ENCODE peak calls at places on chromosomes 16 and 17, in seven cellular contexts. One of them, this sample, is unnamed. For H3K4me1, the result is how much of the 10 kb centered on the place peaks cover.

GRCh38 chr17:68603663-68604062 is 2.5 kb upstream of the FAM20A start:
- DNase-seq in HAP-1: no peak
- DNase-seq in lung: no peak
- DNase-seq in iPS DF 6.9: no peak
- DNase-seq in body of pancreas: no peak
- DNase-seq in DND-41: no peak
- DNase-seq in mammary epithelial cell: no peak
- DNase-seq in this sample: no peak

GRCh38 chr16:27323781-27324561 is 10.2 kb downstream of the IL4R start:
- DNase-seq in HAP-1: no peak
- DNase-seq in lung: no peak
- DNase-seq in iPS DF 6.9: no peak
- DNase-seq in body of pancreas: no peak
- DNase-seq in DND-41: no peak
- DNase-seq in mammary epithelial cell: no peak
- DNase-seq in this sample: no peak

GRCh38 chr17:4305224-4305623 is 41.4 kb upstream of the ANKFY1 start:
- DNase-seq in HAP-1: no peak
- DNase-seq in lung: no peak
- DNase-seq in iPS DF 6.9: no peak
- DNase-seq in body of pancreas: no peak
- DNase-seq in DND-41: no peak
- DNase-seq in mammary epithelial cell: no peak
- DNase-seq in this sample: no peak

GRCh38 chr17:35315971-35316370 is 57.5 kb downstream of the SLFN11 start:
- DNase-seq in HAP-1: no peak
- DNase-seq in lung: no peak
- DNase-seq in iPS DF 6.9: no peak
- DNase-seq in body of pancreas: no peak
- DNase-seq in DND-41: no peak
- DNase-seq in mammary epithelial cell: no peak
- DNase-seq in this sample: no peak

GRCh38 chr17:43831633-43832032 is 1.3 kb downstream of the MPP3 start:
- DNase-seq in HAP-1: no peak
- DNase-seq in lung: peak
- DNase-seq in iPS DF 6.9: no peak
- DNase-seq in body of pancreas: no peak
- DNase-seq in DND-41: no peak
- DNase-seq in mammary epithelial cell: no peak
- DNase-seq in this sample: peak

GRCh38 chr17:65020284-65020683 is 36.3 kb downstream of the GNA13 start:
- DNase-seq in HAP-1: no peak
- DNase-seq in lung: no peak
- DNase-seq in iPS DF 6.9: no peak
- DNase-seq in body of pancreas: no peak
- DNase-seq in DND-41: no peak
- DNase-seq in mammary epithelial cell: peak
- DNase-seq in this sample: no peak

GRCh38 chr16:51025588-51026290 is 125.3 kb downstream of the SALL1 start:
- DNase-seq in HAP-1: no peak
- DNase-seq in lung: no peak
- DNase-seq in iPS DF 6.9: no peak
- DNase-seq in body of pancreas: no peak
- DNase-seq in DND-41: no peak
- DNase-seq in mammary epithelial cell: no peak
- DNase-seq in this sample: no peak

GRCh38 chr17:41967921-41968578 is 1.5 kb downstream of the CNP start:
- DNase-seq in HAP-1: no peak
- DNase-seq in lung: no peak
- DNase-seq in iPS DF 6.9: no peak
- DNase-seq in body of pancreas: no peak
- DNase-seq in DND-41: no peak
- DNase-seq in mammary epithelial cell: no peak
- DNase-seq in this sample: no peak

GRCh38 chr16:27230562-27230991 is 27.3 kb downstream of the KDM8 start:
- DNase-seq in HAP-1: no peak
- DNase-seq in lung: no peak
- DNase-seq in iPS DF 6.9: no peak
- DNase-seq in body of pancreas: no peak
- DNase-seq in DND-41: peak
- DNase-seq in mammary epithelial cell: no peak
- DNase-seq in this sample: no peak

GRCh38 chr17:74356640-74357465 is 4.8 kb downstream of the BTBD17 start:
- DNase-seq in HAP-1: no peak
- DNase-seq in lung: no peak
- DNase-seq in iPS DF 6.9: no peak
- DNase-seq in body of pancreas: peak
- DNase-seq in DND-41: no peak
- DNase-seq in mammary epithelial cell: no peak
- DNase-seq in this sample: no peak

GRCh38 chr16:88806491-88807111 is 3.0 kb downstream of the CDT1 start:
- DNase-seq in HAP-1: peak
- DNase-seq in lung: no peak
- DNase-seq in iPS DF 6.9: no peak
- DNase-seq in body of pancreas: no peak
- DNase-seq in DND-41: no peak
- DNase-seq in mammary epithelial cell: no peak
- DNase-seq in this sample: no peak

GRCh38 chr17:75759457-75759856 is 5.5 kb downstream of the GALK1 start:
- DNase-seq in HAP-1: no peak
- DNase-seq in lung: no peak
- DNase-seq in iPS DF 6.9: no peak
- DNase-seq in body of pancreas: no peak
- DNase-seq in DND-41: no peak
- DNase-seq in mammary epithelial cell: no peak
- DNase-seq in this sample: no peak

GRCh38 chr16:65281636-65282035 is 159.8 kb upstream of the CDH11 start:
- DNase-seq in HAP-1: no peak
- DNase-seq in lung: no peak
- DNase-seq in iPS DF 6.9: no peak
- DNase-seq in body of pancreas: no peak
- DNase-seq in DND-41: no peak
- DNase-seq in mammary epithelial cell: no peak
- DNase-seq in this sample: no peak

GRCh38 chr16:68898026-68898425 is 54.7 kb downstream of the TANGO6 start:
- DNase-seq in HAP-1: no peak
- DNase-seq in lung: no peak
- DNase-seq in iPS DF 6.9: no peak
- DNase-seq in body of pancreas: no peak
- DNase-seq in DND-41: no peak
- DNase-seq in mammary epithelial cell: no peak
- DNase-seq in this sample: no peak

GRCh38 chr17:17539591-17539990 is 43.4 kb upstream of the RASD1 start:
- DNase-seq in HAP-1: no peak
- DNase-seq in lung: no peak
- DNase-seq in iPS DF 6.9: no peak
- DNase-seq in body of pancreas: no peak
- DNase-seq in DND-41: no peak
- DNase-seq in mammary epithelial cell: no peak
- DNase-seq in this sample: no peak

GRCh38 chr16:28301620-28302019 is 9.3 kb downstream of the SBK1 start:
- DNase-seq in HAP-1: no peak
- DNase-seq in lung: no peak
- DNase-seq in iPS DF 6.9: no peak
- DNase-seq in body of pancreas: no peak
- DNase-seq in DND-41: no peak
- DNase-seq in mammary epithelial cell: no peak
- DNase-seq in this sample: no peak

GRCh38 chr17:30790279-30790678 is 34.2 kb downstream of the CRLF3 start:
- DNase-seq in HAP-1: no peak
- DNase-seq in lung: no peak
- DNase-seq in iPS DF 6.9: no peak
- DNase-seq in body of pancreas: no peak
- DNase-seq in DND-41: no peak
- DNase-seq in mammary epithelial cell: no peak
- DNase-seq in this sample: no peak

GRCh38 chr17:43608313-43608712 is 53.4 kb downstream of the MEOX1 start:
- DNase-seq in HAP-1: no peak
- DNase-seq in lung: no peak
- DNase-seq in iPS DF 6.9: no peak
- DNase-seq in body of pancreas: no peak
- DNase-seq in DND-41: no peak
- DNase-seq in mammary epithelial cell: peak
- DNase-seq in this sample: no peak

GRCh38 chr16:263182-263774 is 12.5 kb downstream of the RGS11 start:
- DNase-seq in HAP-1: no peak
- DNase-seq in lung: no peak
- DNase-seq in iPS DF 6.9: no peak
- DNase-seq in body of pancreas: no peak
- DNase-seq in DND-41: no peak
- DNase-seq in mammary epithelial cell: no peak
- DNase-seq in this sample: no peak

GRCh38 chr16:84503751-84504395 is 586 bp downstream of the MEAK7 start:
- DNase-seq in HAP-1: no peak
- DNase-seq in lung: no peak
- DNase-seq in iPS DF 6.9: no peak
- DNase-seq in body of pancreas: no peak
- DNase-seq in DND-41: no peak
- DNase-seq in mammary epithelial cell: peak
- DNase-seq in this sample: no peak

GRCh38 chr17:75039238-75039637 is 7.5 kb downstream of the ATP5PD start:
- DNase-seq in HAP-1: no peak
- DNase-seq in lung: no peak
- DNase-seq in iPS DF 6.9: no peak
- DNase-seq in body of pancreas: no peak
- DNase-seq in DND-41: no peak
- DNase-seq in mammary epithelial cell: no peak
- DNase-seq in this sample: no peak

DNA sequence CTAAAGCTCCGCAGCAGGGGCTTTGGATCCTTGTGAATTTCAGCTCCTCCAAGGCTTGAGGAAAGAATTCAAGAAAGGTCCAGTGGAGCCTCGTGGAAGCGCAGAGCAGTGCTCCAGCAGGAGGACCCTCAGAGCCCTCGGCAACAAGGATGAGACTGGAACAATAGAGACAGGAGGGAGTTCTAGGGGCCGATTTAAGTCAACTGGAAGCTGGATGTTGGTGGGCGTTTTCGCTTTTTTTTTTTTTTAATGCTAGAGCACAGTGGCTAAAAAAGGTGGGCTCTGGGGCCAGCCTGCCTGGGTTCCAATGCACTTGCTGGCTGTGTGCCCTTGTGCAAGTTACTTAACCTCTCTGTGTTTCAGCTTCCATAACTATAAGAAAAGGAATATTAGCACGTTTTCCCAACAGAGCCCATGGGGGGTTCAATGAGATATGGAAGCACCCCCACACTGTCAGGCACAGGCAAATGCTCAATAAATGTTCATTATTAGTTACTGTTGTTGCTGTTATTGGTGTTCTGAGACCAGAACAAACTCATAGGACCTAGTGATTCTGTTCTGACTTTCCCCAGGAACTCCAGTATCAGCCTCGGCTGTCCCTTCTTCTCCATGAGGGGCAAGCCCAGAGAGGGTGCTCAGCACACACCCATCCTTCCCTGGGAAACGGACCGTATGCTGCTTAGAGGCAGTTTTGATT is 5.3 kb upstream of the CBX8 start:
- DNase-seq in HAP-1: no peak
- DNase-seq in lung: no peak
- DNase-seq in iPS DF 6.9: no peak
- DNase-seq in body of pancreas: no peak
- DNase-seq in DND-41: no peak
- DNase-seq in mammary epithelial cell: no peak
- DNase-seq in this sample: no peak
- H3K4me1 ChIP-seq in HAP-1: under half
- H3K4me1 ChIP-seq in lung: under half
- H3K4me1 ChIP-seq in iPS DF 6.9: under half
- H3K4me1 ChIP-seq in body of pancreas: half or more
- H3K4me1 ChIP-seq in DND-41: half or more
- H3K4me1 ChIP-seq in mammary epithelial cell: under half
- H3K4me1 ChIP-seq in this sample: under half

GRCh38 chr17:29698837-29699236 is 76.1 kb upstream of the CORO6 start:
- DNase-seq in HAP-1: no peak
- DNase-seq in lung: no peak
- DNase-seq in iPS DF 6.9: no peak
- DNase-seq in body of pancreas: no peak
- DNase-seq in DND-41: no peak
- DNase-seq in mammary epithelial cell: no peak
- DNase-seq in this sample: no peak

GRCh38 chr17:29699283-29699682 is 76.6 kb upstream of the CORO6 start:
- DNase-seq in HAP-1: no peak
- DNase-seq in lung: no peak
- DNase-seq in iPS DF 6.9: no peak
- DNase-seq in body of pancreas: no peak
- DNase-seq in DND-41: no peak
- DNase-seq in mammary epithelial cell: no peak
- DNase-seq in this sample: no peak

GRCh38 chr17:29698019-29698777 is 75.5 kb upstream of the CORO6 start:
- DNase-seq in HAP-1: no peak
- DNase-seq in lung: no peak
- DNase-seq in iPS DF 6.9: no peak
- DNase-seq in body of pancreas: no peak
- DNase-seq in DND-41: no peak
- DNase-seq in mammary epithelial cell: no peak
- DNase-seq in this sample: no peak

GRCh38 chr17:29694923-29695563 is 72.3 kb upstream of the CORO6 start:
- DNase-seq in HAP-1: no peak
- DNase-seq in lung: no peak
- DNase-seq in iPS DF 6.9: no peak
- DNase-seq in body of pancreas: no peak
- DNase-seq in DND-41: no peak
- DNase-seq in mammary epithelial cell: no peak
- DNase-seq in this sample: no peak

DNA sequence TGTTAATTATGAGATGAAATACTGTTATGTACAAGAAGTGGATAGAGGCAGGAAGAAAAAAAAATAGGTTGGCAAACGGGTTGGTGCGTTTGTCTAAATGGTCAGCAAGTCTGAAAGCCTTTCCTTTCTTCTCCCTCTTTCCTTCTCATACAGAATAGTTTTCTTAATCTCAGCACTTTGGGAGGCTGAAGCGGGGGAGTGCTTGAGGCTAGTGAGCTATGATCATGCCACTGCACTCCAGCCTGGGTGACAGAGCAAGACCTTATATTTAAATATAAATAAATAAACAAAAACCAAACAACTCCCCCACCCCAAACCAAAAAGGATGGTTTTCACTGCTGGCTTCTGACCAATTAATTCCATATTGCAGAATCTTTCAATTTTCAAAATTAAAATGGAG is 74.7 kb upstream of the CORO6 start:
- DNase-seq in HAP-1: no peak
- DNase-seq in lung: no peak
- DNase-seq in iPS DF 6.9: no peak
- DNase-seq in body of pancreas: no peak
- DNase-seq in DND-41: no peak
- DNase-seq in mammary epithelial cell: no peak
- DNase-seq in this sample: no peak
- H3K4me3 ChIP-seq in HAP-1: no peak
- H3K4me3 ChIP-seq in lung: no peak
- H3K4me3 ChIP-seq in iPS DF 6.9: no peak
- H3K4me3 ChIP-seq in body of pancreas: no peak
- H3K4me3 ChIP-seq in DND-41: no peak
- H3K4me3 ChIP-seq in mammary epithelial cell: no peak
- H3K4me3 ChIP-seq in this sample: no peak

GRCh38 chr17:57418463-57419246 is 162.3 kb downstream of the MSI2 start:
- DNase-seq in HAP-1: no peak
- DNase-seq in lung: no peak
- DNase-seq in iPS DF 6.9: no peak
- DNase-seq in body of pancreas: no peak
- DNase-seq in DND-41: no peak
- DNase-seq in mammary epithelial cell: no peak
- DNase-seq in this sample: no peak
- H3K4me1 ChIP-seq in HAP-1: under half
- H3K4me1 ChIP-seq in lung: under half
- H3K4me1 ChIP-seq in iPS DF 6.9: under half
- H3K4me1 ChIP-seq in body of pancreas: under half
- H3K4me1 ChIP-seq in DND-41: half or more
- H3K4me1 ChIP-seq in mammary epithelial cell: under half
- H3K4me1 ChIP-seq in this sample: under half

GRCh38 chr16:2278956-2279800 is 11.3 kb upstream of the RNPS1 start:
- DNase-seq in HAP-1: no peak
- DNase-seq in lung: no peak
- DNase-seq in iPS DF 6.9: no peak
- DNase-seq in body of pancreas: no peak
- DNase-seq in DND-41: no peak
- DNase-seq in mammary epithelial cell: no peak
- DNase-seq in this sample: no peak
- H3K4me3 ChIP-seq in HAP-1: no peak
- H3K4me3 ChIP-seq in lung: no peak
- H3K4me3 ChIP-seq in iPS DF 6.9: no peak
- H3K4me3 ChIP-seq in body of pancreas: no peak
- H3K4me3 ChIP-seq in DND-41: no peak
- H3K4me3 ChIP-seq in mammary epithelial cell: no peak
- H3K4me3 ChIP-seq in this sample: no peak